ENCODE peak calls at places on chromosomes 12 and 14, in five cellular contexts. P, Q, D, U and K are unnamed samples.
A peak's percentile ranks its signal among the peaks of the same experiment; 100 is the strongest.

GRCh38 chr14:75610839-75611238 is 32.4 kb downstream of the FLVCR2 start:
- DNase-seq in Q (no peak), P (no peak), D (no peak), U (no peak), K (no peak)

GRCh38 chr12:75361408-75361807 is 26.9 kb downstream of the GLIPR1L1 start:
- DNase-seq in U (no peak), D (no peak), P (no peak), Q (no peak), K (no peak)

GRCh38 chr14:39432619-39433451 is 602 bp upstream of the FBXO33 start:
- DNase-seq in U (peak; percentile 81), P (peak; percentile 76), Q (no peak), D (peak; percentile 88), K (peak; percentile 86)

GRCh38 chr12:67111182-67111581 is 158.0 kb upstream of the CAND1 start:
- DNase-seq in Q (peak; percentile 81), U (peak; percentile 18), P (no peak), D (no peak), K (no peak)

GRCh38 chr14:90555126-90556049 is 158.6 kb downstream of the CALM1 start:
- DNase-seq in Q (no peak), D (no peak), U (no peak), P (no peak), K (no peak)

GRCh38 chr12:3998968-3999792 is 126.0 kb upstream of the PARP11 start:
- DNase-seq in Q (peak; percentile 41), D (peak; percentile 2), P (no peak), U (no peak), K (no peak)

GRCh38 chr14:55957950-55958349 is 160.3 kb upstream of the PELI2 start:
- DNase-seq in P (no peak), Q (no peak), D (no peak), U (no peak), K (no peak)

GRCh38 chr12:124938606-124939427 is 24.4 kb upstream of the UBC start:
- DNase-seq in D (no peak), P (peak; percentile 33), Q (no peak), U (peak; percentile 79), K (peak; percentile 82)

GRCh38 chr12:105813201-105813600 is 325.6 kb downstream of the NUAK1 start:
- DNase-seq in P (no peak), Q (no peak), D (no peak), U (no peak), K (no peak)

GRCh38 chr12:128458301-128458974 is 191.5 kb downstream of the TMEM132C start:
- DNase-seq in Q (no peak), D (no peak), U (no peak), P (no peak), K (no peak)

GRCh38 chr12:108063192-108063591 is 65.9 kb upstream of the WSCD2 start:
- DNase-seq in Q (no peak), P (no peak), D (no peak), U (no peak), K (no peak)

GRCh38 chr14:55245657-55246268 is 25.5 kb upstream of the FBXO34 start:
- DNase-seq in P (no peak), D (no peak), U (no peak), Q (no peak), K (no peak)

GRCh38 chr14:90726656-90727055 is 89.6 kb downstream of the TTC7B start:
- DNase-seq in Q (no peak), U (peak; percentile 77), P (no peak), D (no peak), K (no peak)

GRCh38 chr14:24139272-24139934 is 2.0 kb downstream of the EMC9 start:
- DNase-seq in U (no peak), Q (no peak), P (no peak), D (peak; percentile 12), K (peak; percentile 61)

GRCh38 chr14:72444701-72445100 is 449.2 kb downstream of the DPF3 start:
- DNase-seq in U (no peak), Q (no peak), D (no peak), P (no peak), K (no peak)

GRCh38 chr14:94173471-94173884 is 644 bp upstream of the PPP4R4 start:
- DNase-seq in Q (no peak), U (no peak), D (no peak), P (no peak), K (no peak)

GRCh38 chr12:52787324-52787996 is 8.5 kb downstream of the KRT3 start:
- DNase-seq in Q (no peak), D (no peak), P (no peak), U (no peak), K (no peak)

GRCh38 chr14:79279645-79280399 is 931.5 kb downstream of the DIO2 start:
- DNase-seq in U (no peak), Q (no peak), D (no peak), P (no peak), K (no peak)

GRCh38 chr12:95117178-95117599 is 43.8 kb upstream of the NR2C1 start:
- DNase-seq in D (peak; percentile 51), P (peak; percentile 47), U (peak; percentile 71), Q (no peak), K (peak; percentile 70)

GRCh38 chr14:59632381-59632780 is 55.8 kb upstream of the CCDC175 start:
- DNase-seq in Q (no peak), D (no peak), P (no peak), U (no peak), K (no peak)

GRCh38 chr14:74671789-74672188 is 41.1 kb downstream of the AREL1 start:
- DNase-seq in P (no peak), D (no peak), U (no peak), Q (no peak), K (no peak)

GRCh38 chr12:115233891-115234543 is 550.0 kb upstream of the TBX3 start:
- DNase-seq in P (no peak), U (no peak), Q (no peak), D (no peak), K (no peak)

GRCh38 chr14:104929268-104930230 is 4.9 kb downstream of the PLD4 start:
- DNase-seq in U (no peak), P (no peak), Q (no peak), D (no peak), K (no peak)

GRCh38 chr12:25427328-25428249 is 125.5 kb downstream of the LMNTD1 start:
- DNase-seq in D (no peak), P (no peak), U (no peak), Q (peak; percentile 55), K (no peak)

GRCh38 chr12:24756479-24757024 is 192.3 kb downstream of the BCAT1 start:
- DNase-seq in D (no peak), U (no peak), Q (no peak), P (no peak), K (no peak)

GRCh38 chr14:26415618-26416123 is 182.2 kb downstream of the NOVA1 start:
- DNase-seq in U (peak; percentile 51), P (no peak), D (no peak), Q (no peak), K (no peak)